ENCODE peak calls at places on chromosome 4, in nine cellular contexts. J is activated T-helper 1 cell treated with anti-CD3 and anti-CD28 coated beads, Interleukin-12 subunit alpha, Interleukin-12 subunit beta, Interleukin-2, Interleukin-4 antibody, amounts not matched to agents 30 ng/mL and 10 ng/mL and 1 ng/mL, durations not matched to agents 14 hours and 24 hours and 36 hours; N is A172; I is HTR-8/SVneo; O is anterior cingulate cortex; H is heart right ventricle; P is fibroblast of gingiva; L is NCI-H1436; D is cardiac fibroblast. T is an unnamed sample.

GRCh38 chr4:145207934-145208333 is 27.5 kb upstream of the OTUD4 start:
- DNase-seq in J (no peak), N (no peak), I (no peak), O (no peak), H (no peak), P (no peak), L (no peak), D (no peak), T (no peak)

GRCh38 chr4:99104153-99104552 is 15.6 kb upstream of the ADH5 start:
- DNase-seq in J (no peak), N (no peak), I (no peak), O (no peak), H (no peak), P (no peak), L (no peak), D (no peak), T (no peak)

GRCh38 chr4:182090186-182090585 is 153.0 kb upstream of the TENM3 start:
- DNase-seq in J (no peak), N (no peak), I (no peak), O (no peak), H (no peak), P (no peak), L (no peak), D (no peak), T (no peak)

GRCh38 chr4:130071746-130072145 is 975.8 kb downstream of the C4orf33 start:
- DNase-seq in J (no peak), N (no peak), I (no peak), O (no peak), H (no peak), P (no peak), L (peak), D (no peak), T (no peak)

GRCh38 chr4:136505020-136505419 is 1027.3 kb downstream of the PCDH18 start:
- DNase-seq in J (no peak), N (peak), I (no peak), O (no peak), H (no peak), P (no peak), L (no peak), D (peak), T (no peak)

GRCh38 chr4:183130328-183131155 is 31.5 kb downstream of the WWC2 start:
- DNase-seq in J (no peak), N (peak), I (no peak), O (no peak), H (peak), P (no peak), L (no peak), D (peak), T (no peak)

GRCh38 chr4:142550955-142551354 is 295.1 kb downstream of the INPP4B start:
- DNase-seq in J (no peak), N (peak), I (no peak), O (no peak), H (no peak), P (no peak), L (no peak), D (no peak), T (no peak)

GRCh38 chr4:186067757-186068385 is 1.1 kb upstream of the TLR3 start:
- DNase-seq in J (no peak), N (peak), I (peak), O (peak), H (peak), P (peak), L (no peak), D (peak), T (no peak)

GRCh38 chr4:7828926-7829325 is 110.7 kb downstream of the AFAP1 start:
- DNase-seq in J (no peak), N (peak), I (no peak), O (no peak), H (no peak), P (peak), L (no peak), D (peak), T (no peak)

GRCh38 chr4:544386-545105 is 31.5 kb downstream of the TMEM271 start:
- DNase-seq in J (no peak), N (no peak), I (no peak), O (no peak), H (no peak), P (no peak), L (no peak), D (no peak), T (no peak)